ENCODE peak calls at places on chromosomes 13 and 19, in nine cellular contexts. V is K562, S is skeletal muscle cell, X is AG10803, J is epithelial cell of esophagus, B is psoas muscle, L is cardiac muscle cell, Q is small intestine, E is IMR-90. N is an unnamed sample.
A peak's percentile ranks its signal among the peaks of the same experiment; 100 is the strongest.

GRCh38 chr19:10769533-10770491 is 51.9 kb downstream of the DNM2 start:
- DNase-seq in X (peak; percentile 31), Q (peak; percentile 49), B (peak; percentile 70), L (peak; percentile 91), S (no peak), V (peak; percentile 56), E (peak; percentile 26), J (peak; percentile 24), N (peak; percentile 60)

GRCh38 chr13:112442483-112443090 is 66.4 kb downstream of the SPACA7 start:
- DNase-seq in Q (no peak), J (peak; percentile 6), L (no peak), S (no peak), E (peak; percentile 5), B (no peak), V (no peak), X (no peak), N (no peak)

GRCh38 chr13:110183925-110184324 is 123.0 kb downstream of the COL4A1 start:
- DNase-seq in E (peak; percentile 11), Q (no peak), S (no peak), X (peak; percentile 25), B (no peak), L (no peak), V (no peak), J (no peak), N (peak; percentile 2)

GRCh38 chr13:95530178-95530577 is 22.3 kb upstream of the CLDN10 start:
- DNase-seq in S (peak; percentile 37), B (peak; percentile 13), L (no peak), J (peak; percentile 95), V (no peak), Q (no peak), X (peak; percentile 11), E (peak; percentile 5), N (peak; percentile 20)

GRCh38 chr13:39603424-39603947 is 493 bp upstream of the LHFPL6 start:
- DNase-seq in S (no peak), B (no peak), J (peak; percentile 41), E (peak; percentile 24), X (peak; percentile 29), V (no peak), Q (no peak), L (peak; percentile 48), N (peak; percentile 41)

GRCh38 chr19:46571495-46571894 is 29.6 kb upstream of the CALM3 start:
- DNase-seq in X (no peak), L (peak; percentile 23), J (peak; percentile 41), E (no peak), B (no peak), V (peak; percentile 48), S (no peak), Q (peak; percentile 18), N (peak; percentile 28)

GRCh38 chr19:19056636-19057275 is 7.0 kb upstream of the SLC25A42 start:
- DNase-seq in E (no peak), Q (no peak), J (no peak), B (no peak), V (no peak), S (no peak), X (no peak), L (no peak), N (no peak)

GRCh38 chr19:45417151-45417550 is 6.6 kb downstream of the ERCC1 start:
- DNase-seq in V (peak; percentile 5), J (no peak), L (no peak), B (no peak), S (no peak), X (no peak), Q (no peak), E (no peak), N (no peak)

GRCh38 chr19:19451429-19452240 is 46.2 kb downstream of the GATAD2A start:
- DNase-seq in V (no peak), E (no peak), J (no peak), S (no peak), B (no peak), Q (no peak), X (peak; percentile 17), L (no peak), N (peak; percentile 23)

GRCh38 chr13:97653741-97654140 is 219.8 kb downstream of the RAP2A start:
- DNase-seq in J (peak; percentile 77), S (no peak), B (no peak), Q (no peak), V (no peak), L (no peak), X (peak; percentile 28), E (peak; percentile 46), N (no peak)

GRCh38 chr13:86087241-86087640 is 288.0 kb upstream of the SLITRK6 start:
- DNase-seq in L (no peak), V (no peak), B (no peak), X (no peak), Q (no peak), S (peak; percentile 23), E (no peak), J (peak; percentile 63), N (peak; percentile 6)

GRCh38 chr13:102584423-102584822 is 12.4 kb upstream of the TPP2 start:
- DNase-seq in J (no peak), L (no peak), Q (no peak), E (no peak), B (no peak), X (no peak), S (no peak), V (no peak), N (no peak)

GRCh38 chr19:55516878-55517620 is 19.9 kb downstream of the SBK2 start:
- DNase-seq in S (peak; percentile 68), B (peak; percentile 94), E (peak; percentile 91), L (peak; percentile 95), X (peak; percentile 90), Q (peak; percentile 93), J (peak; percentile 91), V (peak; percentile 100), N (peak; percentile 91)

GRCh38 chr19:44748426-44749254 is at the start of gene BCL3:
- DNase-seq in S (no peak), Q (peak; percentile 87), E (no peak), J (peak; percentile 72), L (peak; percentile 68), B (peak; percentile 84), V (peak; percentile 72), X (peak; percentile 75), N (peak; percentile 64)

GRCh38 chr19:33284146-33284643 is 18.1 kb downstream of the CEBPA start:
- DNase-seq in L (no peak), V (no peak), S (no peak), E (no peak), J (no peak), B (no peak), X (no peak), Q (no peak), N (no peak)

DNA sequence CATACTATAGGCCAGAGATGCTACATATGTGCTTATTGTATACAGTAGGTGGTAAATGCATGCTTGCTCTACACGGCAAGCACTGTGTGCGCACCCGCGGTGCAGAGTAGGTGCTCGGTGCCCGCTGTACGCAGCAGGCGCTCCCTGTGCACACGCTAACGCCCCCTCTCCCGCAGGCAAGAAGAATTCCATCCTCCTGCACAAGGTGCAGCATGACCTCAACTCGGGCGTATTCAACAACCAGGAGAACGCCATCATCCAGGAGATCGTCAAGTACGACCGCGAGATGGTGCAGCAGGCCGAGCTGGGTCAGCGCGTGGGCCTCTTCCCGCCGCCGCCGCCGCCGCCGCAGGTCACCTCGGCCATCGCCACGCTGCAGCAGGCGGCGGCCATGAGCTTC is 17.7 kb downstream of the POLRMT start:
- DNase-seq in X (no peak), V (no peak), L (no peak), S (no peak), B (no peak), J (peak; percentile 46), E (no peak), Q (peak; percentile 50), N (peak; percentile 26)
- H3K4me3 ChIP-seq in X (no peak overlapping the region), V (no peak overlapping the region), L (no peak overlapping the region), S (no peak overlapping the region), B (no peak overlapping the region), J (no peak overlapping the region), E (no peak overlapping the region), Q (no peak overlapping the region), N (no peak overlapping the region)

GRCh38 chr19:7911509-7912143 is 3.0 kb upstream of the TGFBR3L start:
- DNase-seq in X (no peak), B (no peak), E (no peak), V (no peak), Q (no peak), L (no peak), S (no peak), J (no peak), N (no peak)

GRCh38 chr19:7912144-7912696 is 2.4 kb upstream of the TGFBR3L start:
- DNase-seq in J (no peak), Q (no peak), X (no peak), V (no peak), S (no peak), E (no peak), L (no peak), B (no peak), N (no peak)

GRCh38 chr19:7913652-7914051 is 978 bp upstream of the TGFBR3L start:
- DNase-seq in B (no peak), E (no peak), Q (no peak), X (no peak), L (no peak), V (no peak), J (no peak), S (no peak), N (no peak)

GRCh38 chr19:7914099-7914498 is 531 bp upstream of the TGFBR3L start:
- DNase-seq in V (no peak), E (no peak), B (no peak), S (no peak), J (no peak), Q (no peak), L (no peak), X (no peak), N (no peak)

GRCh38 chr19:7912697-7913564 is 1.7 kb upstream of the TGFBR3L start:
- DNase-seq in J (no peak), E (no peak), L (no peak), Q (no peak), X (no peak), S (no peak), B (no peak), V (no peak), N (no peak)
- H3K4me3 ChIP-seq in J (no peak overlapping the region), E (no peak overlapping the region), L (no peak overlapping the region), Q (no peak overlapping the region), X (no peak overlapping the region), S (no peak overlapping the region), B (no peak overlapping the region), V (no peak overlapping the region), N (no peak overlapping the region)

GRCh38 chr19:1449467-1450442 is at the start of gene APC2:
- DNase-seq in X (peak; percentile 36), E (peak; percentile 44), Q (no peak), B (no peak), L (peak; percentile 57), S (no peak), V (peak; percentile 95), J (no peak), N (no peak)
- H3K4me3 ChIP-seq in X (peak within 1 kb of the TSS; percentile 40), E (peak within 1 kb of the TSS; percentile 15), Q (no peak within 1 kb of the TSS), B (no peak within 1 kb of the TSS), L (no peak within 1 kb of the TSS), S (peak within 1 kb of the TSS; percentile 39), V (no peak within 1 kb of the TSS), J (no peak within 1 kb of the TSS), N (no peak within 1 kb of the TSS)

GRCh38 chr13:26075498-26075897 is 23.7 kb upstream of the SHISA2 start:
- DNase-seq in L (no peak), Q (no peak), V (no peak), J (no peak), X (no peak), E (no peak), B (no peak), S (no peak), N (no peak)

DNA sequence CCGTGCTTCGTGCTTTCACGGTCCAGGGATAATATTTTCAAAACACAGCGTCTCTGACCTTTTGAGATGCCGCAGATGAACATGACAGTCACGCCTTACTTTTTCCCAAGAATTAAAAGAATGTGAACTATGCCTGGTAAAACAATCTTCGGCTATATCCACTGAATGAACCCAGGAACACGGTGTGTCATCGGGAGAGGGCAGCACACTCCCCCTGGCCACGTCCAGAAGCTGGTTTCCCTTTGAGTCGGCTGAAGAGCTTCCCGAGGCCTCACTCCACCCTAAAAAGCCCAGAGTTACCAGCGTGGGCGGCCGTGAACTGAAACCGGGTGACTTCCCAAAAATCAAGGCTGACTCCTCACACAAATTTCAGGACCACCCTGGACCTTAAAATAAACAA is 22.9 kb upstream of the SHISA2 start:
- DNase-seq in X (peak; percentile 13), V (no peak), Q (no peak), J (peak; percentile 15), B (no peak), L (no peak), E (peak; percentile 14), S (no peak), N (no peak)
- H3K4me3 ChIP-seq in X (no peak overlapping the region), V (no peak overlapping the region), Q (no peak overlapping the region), J (no peak overlapping the region), B (no peak overlapping the region), L (no peak overlapping the region), E (no peak overlapping the region), S (no peak overlapping the region), N (no peak overlapping the region)

N was measured in fibroblast of mammary gland.